ENCODE peak calls at places on chromosomes 11 and 22, in ten cellular contexts. R, F, Q, L, A, J, T, W, E and I are unnamed samples.

GRCh38 chr22:49969751-49970527 is 9.4 kb downstream of the PIM3 start:
- DNase-seq in F (no peak), T (no peak), J (no peak), Q (peak), R (no peak), W (no peak), A (no peak), L (peak), E (peak), I (peak)

GRCh38 chr11:43573233-43573632 is 107.3 kb upstream of the HSD17B12 start:
- DNase-seq in J (peak), R (no peak), T (no peak), Q (no peak), F (no peak), A (no peak), W (peak), L (no peak), E (no peak), I (no peak)

GRCh38 chr11:32090774-32091370 is at the start of gene RCN1:
- DNase-seq in A (peak), Q (peak), L (peak), W (peak), J (peak), F (peak), T (no peak), E (peak), R (peak), I (peak)

GRCh38 chr11:69657911-69658605 is 17.1 kb downstream of the LTO1 start:
- DNase-seq in R (no peak), A (peak), F (no peak), J (peak), E (no peak), L (no peak), W (no peak), Q (no peak), T (no peak), I (no peak)

GRCh38 chr11:131495417-131495816 is 125.0 kb downstream of the NTM start:
- DNase-seq in J (no peak), Q (no peak), F (peak), W (no peak), A (no peak), L (peak), E (peak), T (no peak), R (peak), I (peak)

GRCh38 chr11:18853086-18853720 is 61.6 kb upstream of the PTPN5 start:
- DNase-seq in W (peak), T (no peak), L (no peak), R (no peak), Q (no peak), J (peak), A (peak), F (no peak), E (no peak), I (no peak)

GRCh38 chr11:93330446-93330984 is at the start of gene DEUP1:
- DNase-seq in T (no peak), Q (peak), E (peak), A (no peak), W (no peak), F (peak), L (peak), R (no peak), J (no peak), I (peak)

GRCh38 chr22:47092896-47093311 is 330.5 kb downstream of the TBC1D22A start:
- DNase-seq in W (no peak), A (peak), E (no peak), T (no peak), J (no peak), R (no peak), L (no peak), F (no peak), Q (no peak), I (peak)

GRCh38 chr11:45556851-45557707 is 108.3 kb downstream of the CHST1 start:
- DNase-seq in Q (no peak), F (no peak), R (no peak), T (no peak), J (no peak), E (no peak), W (peak), L (no peak), A (no peak), I (no peak)

GRCh38 chr11:103792981-103793468 is 243.4 kb upstream of the DDI1 start:
- DNase-seq in Q (no peak), F (no peak), J (no peak), L (no peak), A (peak), E (no peak), W (peak), R (no peak), T (no peak), I (peak)

GRCh38 chr11:99638073-99638553 is 617.4 kb downstream of the CNTN5 start:
- DNase-seq in A (no peak), W (no peak), F (no peak), Q (no peak), L (no peak), J (no peak), T (peak), E (no peak), R (no peak), I (no peak)

GRCh38 chr22:24992946-24993345 is 40.4 kb downstream of the KIAA1671 start:
- DNase-seq in T (no peak), A (no peak), E (no peak), F (no peak), L (no peak), R (no peak), J (no peak), Q (no peak), W (no peak), I (no peak)

GRCh38 chr11:13883042-13883441 is 79.5 kb upstream of the SPON1 start:
- DNase-seq in L (no peak), W (no peak), F (peak), E (no peak), R (no peak), A (no peak), T (no peak), Q (no peak), J (no peak), I (no peak)

DNA sequence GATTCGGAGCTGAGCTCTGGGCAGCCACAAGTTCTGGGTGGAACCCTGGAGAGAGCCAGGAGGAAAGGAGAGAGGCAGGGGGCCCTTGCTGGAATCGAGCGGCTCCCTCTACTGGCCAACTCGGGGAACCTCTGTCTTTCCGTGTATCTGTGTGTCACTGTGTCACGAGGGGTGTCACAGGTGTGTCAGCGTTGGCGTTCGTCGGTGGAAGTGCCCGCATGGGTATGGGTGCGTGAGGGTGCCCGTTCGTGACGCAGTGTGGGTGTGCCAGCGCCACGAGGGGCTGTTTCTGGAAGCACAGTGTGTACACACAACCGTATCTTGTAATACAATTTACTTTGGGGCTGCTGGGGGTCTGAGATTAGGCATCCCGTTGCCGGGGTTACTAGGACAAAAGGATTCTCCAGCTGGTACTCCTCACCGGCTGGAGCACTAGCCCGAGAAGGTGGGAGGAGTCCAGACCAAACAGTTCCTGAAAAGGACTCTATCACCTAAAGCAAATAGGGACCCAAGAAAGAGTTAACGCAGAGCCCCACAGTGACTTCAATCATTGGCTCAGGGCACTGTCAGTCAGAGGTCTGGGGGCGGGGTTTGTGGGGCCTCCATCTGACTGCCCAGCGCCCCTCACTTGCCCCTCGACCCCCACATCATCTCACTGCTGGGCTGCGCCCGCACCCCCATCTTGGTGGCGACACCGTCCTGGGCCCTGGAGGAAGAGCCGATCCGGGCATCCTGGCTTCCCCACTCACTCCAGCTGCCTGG is 2.6 kb upstream of the BCL9L start:
- DNase-seq in L (peak), T (peak), J (peak), A (peak), F (peak), E (peak), Q (peak), W (peak), R (peak), I (peak)
- TF ChIP-seq POLR2A in L (no peak), T (peak), J (no peak), A (no peak), F (peak), E (no peak), Q (peak), W (no peak), R (peak), I (peak)

GRCh38 chr11:35424157-35424945 is 5.0 kb upstream of the SLC1A2 start:
- DNase-seq in T (no peak), W (no peak), L (no peak), Q (no peak), R (no peak), E (no peak), F (no peak), A (peak), J (no peak), I (no peak)

GRCh38 chr11:35432464-35432863 is 13.1 kb upstream of the SLC1A2 start:
- DNase-seq in A (no peak), Q (no peak), T (no peak), W (no peak), F (no peak), L (no peak), E (no peak), J (no peak), R (no peak), I (no peak)

DNA sequence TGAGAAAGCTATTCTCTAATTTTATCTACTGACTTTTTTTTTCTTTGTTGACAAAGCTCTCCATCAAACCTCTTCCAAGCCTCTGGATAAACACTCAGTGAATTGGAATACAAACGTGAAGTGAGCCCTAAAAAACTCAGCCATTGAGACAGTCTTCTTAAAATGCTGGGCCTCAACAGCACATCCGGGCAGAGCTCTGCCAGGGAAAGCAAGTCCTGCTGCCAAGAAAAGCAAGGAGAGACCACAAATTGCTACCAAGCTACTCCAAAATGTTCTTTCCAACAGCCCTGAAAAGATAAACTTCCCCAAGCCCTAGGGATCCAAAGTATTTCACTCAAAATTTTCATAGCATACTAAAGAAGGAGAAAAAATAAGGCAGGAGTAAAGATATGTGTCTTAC is 7.8 kb upstream of the SLC1A2 start:
- DNase-seq in J (no peak), Q (no peak), W (no peak), E (no peak), R (no peak), L (no peak), F (no peak), T (no peak), A (peak), I (no peak)
- H3K27ac ChIP-seq in J (no peak), Q (no peak), W (no peak), E (peak), R (no peak), L (no peak), F (no peak), T (no peak), A (no peak), I (no peak)

GRCh38 chr11:78325274-78325781 is 92.3 kb downstream of the GAB2 start:
- DNase-seq in R (no peak), W (no peak), E (no peak), J (no peak), A (no peak), T (peak), F (no peak), L (no peak), Q (no peak), I (no peak)
- TF ChIP-seq POLR2A in R (no peak), W (no peak), E (no peak), J (no peak), A (no peak), T (no peak), F (no peak), L (no peak), Q (no peak), I (no peak)

GRCh38 chr11:1706634-1707400 is 9.8 kb downstream of the KRTAP5-6 start:
- DNase-seq in R (no peak), A (no peak), L (no peak), E (no peak), J (no peak), T (no peak), Q (no peak), F (no peak), W (peak), I (no peak)
- H3K27ac ChIP-seq in R (no peak), A (no peak), L (no peak), E (no peak), J (no peak), T (no peak), Q (no peak), F (no peak), W (no peak), I (no peak)

DNA sequence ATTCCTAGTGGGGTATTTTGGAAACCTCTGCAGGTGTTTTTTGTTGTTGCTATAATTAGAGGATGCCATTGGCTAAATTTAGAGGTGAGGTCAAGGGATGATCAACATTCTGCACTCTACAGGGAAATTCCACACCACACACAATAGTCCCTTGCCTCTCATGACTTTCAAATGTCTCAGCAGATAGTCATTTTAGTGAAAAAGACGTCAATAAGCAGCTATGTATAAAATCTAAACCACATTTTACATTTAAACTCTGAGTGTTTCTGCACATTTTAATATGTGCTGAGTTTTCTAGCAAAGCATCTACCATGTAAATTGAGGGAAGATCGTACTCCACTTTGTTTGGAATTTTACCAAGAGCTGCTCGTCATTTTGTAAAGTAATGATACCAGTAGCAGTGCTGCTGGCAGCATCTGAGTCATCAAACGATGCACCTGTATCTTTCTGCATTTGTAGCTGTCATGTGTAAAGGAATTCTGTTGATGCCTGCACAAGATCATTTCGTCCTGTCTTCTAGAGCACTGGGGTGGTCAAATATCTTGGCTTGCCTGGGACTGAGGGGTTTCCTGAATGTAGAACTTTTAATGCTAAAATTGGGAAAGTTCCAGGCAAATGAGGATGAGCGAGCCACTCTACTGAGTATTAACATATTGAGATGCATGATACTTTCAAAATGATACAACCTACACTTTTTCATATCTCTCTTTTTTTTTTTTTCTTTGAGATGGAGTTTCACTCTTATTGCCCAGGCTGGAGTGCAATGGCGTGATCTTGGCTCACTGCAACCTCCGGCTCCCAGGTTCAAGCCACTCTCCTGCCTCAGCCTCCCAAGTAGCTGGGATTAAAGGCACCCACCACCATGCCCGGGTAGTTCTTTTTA is 414.5 kb upstream of the SYN3 start:
- DNase-seq in A (peak), Q (no peak), J (no peak), E (no peak), T (peak), W (no peak), F (no peak), L (no peak), R (no peak), I (no peak)
- TF ChIP-seq POLR2A in A (no peak), Q (no peak), J (no peak), E (no peak), T (no peak), W (no peak), F (no peak), L (no peak), R (no peak), I (no peak)

GRCh38 chr11:119120639-119121007 is 757 bp upstream of the HINFP start:
- DNase-seq in A (peak), L (no peak), W (no peak), Q (no peak), J (no peak), F (no peak), E (no peak), T (no peak), R (no peak), I (no peak)

GRCh38 chr11:119121008-119121810 is at the start of gene HINFP:
- DNase-seq in E (peak), F (peak), L (peak), W (peak), T (peak), A (peak), J (peak), R (peak), Q (peak), I (peak)

GRCh38 chr11:119125849-119126248 is 4.5 kb downstream of the HINFP start:
- DNase-seq in R (no peak), L (no peak), F (peak), J (no peak), A (no peak), T (no peak), Q (no peak), W (no peak), E (no peak), I (no peak)

GRCh38 chr11:119118227-119118626 is 3.2 kb upstream of the HINFP start:
- DNase-seq in W (no peak), Q (no peak), J (no peak), R (no peak), F (no peak), L (no peak), T (no peak), E (no peak), A (no peak), I (no peak)

GRCh38 chr11:119121811-119122124 is 388 bp downstream of the HINFP start:
- DNase-seq in R (no peak), A (no peak), E (no peak), T (no peak), W (no peak), J (no peak), L (no peak), F (no peak), Q (no peak), I (no peak)
- H3K27ac ChIP-seq in R (peak), A (peak), E (peak), T (peak), W (peak), J (peak), L (peak), F (peak), Q (peak), I (no peak)